ENCODE peak calls at places on chromosomes 4 and X, in nine cellular contexts. R is transverse colon, Q is sigmoid colon, V is esophagus squamous epithelium, I is HCT116, Z is A549, G is lower leg skin, L is GM12878, A is tibial nerve. U is an unnamed sample.

GRCh38 chr4:163697121-163697520 is 202.6 kb downstream of the TMA16 start:
- DNase-seq in I (no peak), A (no peak), Q (no peak), R (no peak), L (no peak), G (no peak), V (no peak), Z (peak), U (no peak)

GRCh38 chrX:135477576-135477975 is 42.9 kb upstream of the INTS6L start:
- DNase-seq in A (peak), L (no peak), V (no peak), I (peak), Q (peak), G (no peak), Z (peak), R (peak), U (peak)

GRCh38 chr4:163922302-163922701 is 427.8 kb downstream of the TMA16 start:
- DNase-seq in R (no peak), V (no peak), G (no peak), I (no peak), L (no peak), A (no peak), Q (no peak), Z (no peak), U (no peak)

GRCh38 chrX:70496491-70496890 is 51.9 kb downstream of the DLG3 start:
- DNase-seq in Z (no peak), A (no peak), G (no peak), V (no peak), L (no peak), I (no peak), Q (no peak), R (no peak), U (no peak)

GRCh38 chr4:113446019-113446418 is 315.5 kb downstream of the CAMK2D start:
- DNase-seq in R (no peak), V (no peak), Q (no peak), I (peak), L (no peak), G (no peak), A (no peak), Z (peak), U (no peak)

GRCh38 chr4:112073201-112073600 is 72.1 kb upstream of the FAM241A start:
- DNase-seq in Z (no peak), L (no peak), I (no peak), V (no peak), Q (no peak), A (no peak), R (no peak), G (no peak), U (no peak)

GRCh38 chr4:126051709-126052424 is 737.1 kb downstream of the FAT4 start:
- DNase-seq in A (no peak), I (no peak), Z (no peak), G (no peak), V (no peak), L (no peak), Q (no peak), R (no peak), U (no peak)

GRCh38 chr4:148376151-148376550 is 66.1 kb downstream of the NR3C2 start:
- DNase-seq in Z (peak), R (peak), A (peak), L (no peak), V (no peak), I (peak), Q (peak), G (no peak), U (peak)

GRCh38 chr4:126794363-126794762 is 838.4 kb upstream of the INTU start:
- DNase-seq in A (no peak), Q (no peak), V (no peak), G (no peak), R (no peak), I (no peak), L (no peak), Z (peak), U (no peak)

GRCh38 chrX:1537031-1537715 is at the start of gene P2RY8:
- DNase-seq in R (peak), L (peak), Q (peak), Z (peak), G (peak), V (peak), A (peak), I (no peak), U (peak)

GRCh38 chr4:14254252-14254651 is 626.7 kb upstream of the BOD1L1 start:
- DNase-seq in Q (no peak), Z (peak), G (no peak), A (peak), L (no peak), V (no peak), I (no peak), R (peak), U (no peak)

GRCh38 chr4:120509222-120509621 is 413.3 kb downstream of the PRDM5 start:
- DNase-seq in I (no peak), R (no peak), A (no peak), L (no peak), Z (no peak), Q (no peak), G (no peak), V (no peak), U (no peak)

GRCh38 chr4:38161208-38162113 is 201.3 kb downstream of the PTTG2 start:
- DNase-seq in Z (no peak), G (no peak), A (no peak), Q (no peak), V (no peak), R (no peak), L (no peak), I (no peak), U (no peak)

GRCh38 chr4:41257901-41258300 is 1.2 kb downstream of the UCHL1 start:
- DNase-seq in G (no peak), R (no peak), V (no peak), Z (no peak), Q (no peak), A (no peak), I (no peak), L (no peak), U (no peak)

GRCh38 chr4:41257257-41257900 is 651 bp downstream of the UCHL1 start:
- DNase-seq in L (no peak), V (no peak), R (peak), A (no peak), Q (peak), Z (peak), G (peak), I (no peak), U (peak)

GRCh38 chr4:41258783-41259182 is 2.1 kb downstream of the UCHL1 start:
- DNase-seq in R (no peak), L (no peak), G (no peak), V (no peak), A (no peak), Q (no peak), Z (peak), I (peak), U (no peak)

GRCh38 chr4:41256131-41256739 is 493 bp upstream of the UCHL1 start:
- DNase-seq in I (no peak), V (no peak), G (no peak), Z (peak), Q (no peak), L (no peak), A (no peak), R (no peak), U (no peak)

GRCh38 chr4:41256740-41257256 is at the start of gene UCHL1:
- DNase-seq in V (no peak), Q (peak), G (no peak), R (peak), A (no peak), L (no peak), I (no peak), Z (peak), U (peak)
- TF ChIP-seq POLR2A in V (no peak), Q (no peak), G (no peak), R (no peak), A (no peak), L (peak), I (no peak), Z (peak), U (no peak)

DNA sequence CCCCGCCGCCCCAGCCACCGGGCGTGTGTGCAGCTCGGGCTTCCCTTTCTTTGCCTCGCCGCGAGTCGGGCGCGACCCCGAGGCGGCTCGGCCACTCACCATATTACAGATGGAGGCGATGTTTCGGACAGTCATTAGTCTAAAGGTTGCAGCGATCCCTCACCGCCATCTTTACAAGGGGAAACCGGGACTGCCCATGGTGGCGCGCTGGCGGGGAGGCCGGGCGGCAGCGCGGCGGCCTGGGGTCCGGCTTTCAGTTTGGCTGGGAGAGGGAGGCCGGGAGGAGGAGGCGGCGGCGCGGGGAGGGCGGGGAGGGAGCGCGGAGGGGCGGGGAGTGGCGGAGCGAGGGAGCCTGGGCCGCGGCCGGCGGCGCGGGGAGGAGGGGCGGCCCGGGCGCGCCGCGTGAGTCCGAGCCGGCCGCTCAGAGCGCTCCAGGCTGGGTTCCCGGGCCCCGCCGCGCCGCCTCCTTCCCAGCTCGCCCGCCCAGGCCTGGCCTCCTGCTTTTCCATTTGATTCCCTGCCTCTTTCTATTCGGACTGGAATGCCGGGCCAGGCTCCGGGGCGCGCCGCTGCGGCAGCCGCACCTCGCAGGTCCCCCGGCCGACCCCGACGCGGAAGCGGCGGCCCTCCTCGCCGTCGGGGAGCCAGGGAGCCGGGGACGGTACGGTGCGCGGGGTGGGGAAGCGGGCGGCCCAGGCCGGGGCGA is at the start of gene USP46:
- DNase-seq in I (peak), A (peak), L (no peak), Z (peak), V (peak), G (peak), R (peak), Q (peak), U (peak)
- TF ChIP-seq POLR2A in I (peak), A (peak), L (peak), Z (peak), V (no peak), G (no peak), R (no peak), Q (no peak), U (peak)

DNA sequence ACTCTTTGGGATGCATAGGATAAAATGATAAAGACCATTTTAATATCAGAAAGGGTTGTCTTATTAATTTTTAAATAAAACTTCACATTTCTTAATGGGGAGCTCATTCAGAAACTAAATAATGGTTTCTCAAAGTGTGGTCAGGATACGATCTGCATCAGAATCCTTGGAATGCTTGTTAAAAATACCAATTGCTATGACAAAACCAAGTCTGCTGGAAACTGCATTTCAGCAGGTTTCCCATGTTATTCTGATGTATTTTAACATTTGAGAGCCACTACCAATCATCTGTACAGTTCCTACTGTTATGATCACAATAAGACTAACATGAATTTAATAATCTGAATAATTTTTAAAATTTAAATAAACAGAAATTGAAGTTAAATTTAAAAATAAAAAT is 115.1 kb downstream of the SOWAHB start:
- DNase-seq in V (no peak), I (no peak), L (no peak), G (no peak), Q (no peak), A (no peak), Z (no peak), R (no peak), U (no peak)
- TF ChIP-seq POLR2A in V (no peak), I (no peak), L (no peak), G (no peak), Q (no peak), A (no peak), Z (no peak), R (no peak), U (no peak)

DNA sequence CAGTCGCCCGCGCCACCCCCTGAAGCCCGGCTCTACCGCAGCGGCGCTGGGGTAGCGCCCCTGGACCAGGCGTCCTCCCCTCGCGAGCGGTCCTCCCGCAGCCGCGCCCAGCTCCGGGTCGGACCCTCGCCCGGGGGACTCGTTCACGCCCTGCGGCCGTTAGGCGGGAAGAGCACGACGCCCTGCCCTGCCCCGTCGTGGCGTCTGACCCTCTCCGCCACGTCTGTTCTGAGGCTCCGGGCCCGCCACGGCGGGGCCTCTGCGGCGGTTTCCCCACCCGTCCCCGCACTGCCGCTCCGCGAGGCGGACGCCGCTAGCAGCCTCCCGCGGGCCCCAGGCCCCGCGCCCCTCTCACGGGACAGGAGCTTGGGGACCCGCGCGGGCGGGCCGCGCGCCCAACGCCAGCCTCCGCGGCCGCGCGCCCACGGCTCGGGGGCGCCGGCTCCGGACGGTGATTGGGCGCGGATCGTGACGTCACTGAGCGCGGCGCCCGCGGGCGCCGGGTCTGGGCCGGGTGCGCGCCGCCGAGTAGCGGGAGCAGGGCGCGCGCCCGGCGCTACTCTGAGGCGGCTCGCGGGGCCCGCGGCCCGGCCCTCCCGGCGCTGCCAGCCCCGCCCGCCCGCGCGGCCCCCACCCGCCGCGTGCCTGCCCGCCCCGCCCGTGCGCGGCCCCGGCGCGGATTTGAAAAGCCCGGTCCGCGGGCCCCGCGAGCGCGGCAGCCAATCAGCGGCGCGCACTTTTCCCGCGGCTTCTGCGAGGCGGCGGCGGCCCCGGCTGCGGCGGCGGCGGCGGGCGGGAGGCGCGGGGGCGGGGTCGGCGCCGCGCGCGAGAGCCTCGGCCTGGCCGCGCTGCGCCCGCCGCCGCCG is at the start of gene NSD2:
- DNase-seq in Q (peak), I (peak), R (peak), V (peak), Z (peak), G (peak), L (no peak), A (peak), U (peak)
- TF ChIP-seq POLR2A in Q (peak), I (peak), R (peak), V (no peak), Z (peak), G (no peak), L (peak), A (peak), U (peak)

DNA sequence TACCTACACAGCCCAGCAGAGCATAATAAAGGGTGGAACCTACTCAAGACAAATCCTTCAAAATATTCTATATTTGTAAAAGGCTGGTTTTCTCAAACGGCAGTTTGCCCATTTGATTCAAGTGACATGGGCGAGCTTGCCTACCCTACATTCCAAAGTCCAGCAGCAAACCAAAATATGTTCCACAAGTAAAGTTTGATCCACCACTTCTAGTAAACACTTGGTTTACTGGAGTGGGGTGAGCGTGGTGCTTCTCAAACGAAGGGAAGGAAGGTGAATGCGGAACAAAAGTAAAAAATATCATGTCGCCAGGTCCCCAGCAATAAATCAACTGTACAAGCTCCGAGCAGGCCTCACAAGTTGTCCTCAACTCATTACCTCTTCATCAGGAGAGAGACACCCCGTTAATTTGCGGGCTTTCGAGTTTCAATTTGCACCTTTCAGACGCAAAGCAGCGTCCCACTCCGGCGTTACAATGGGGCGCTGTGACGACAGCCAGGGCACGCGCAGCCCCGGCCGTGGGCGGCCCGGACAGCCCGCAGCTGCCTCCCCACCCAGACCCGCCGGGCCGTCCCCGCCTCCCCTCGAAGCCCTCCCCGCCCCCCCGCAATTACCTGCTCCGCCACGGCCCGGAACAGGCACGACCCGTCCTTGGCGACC is 1.1 kb downstream of the OTUD4 start:
- DNase-seq in Q (peak), I (peak), A (peak), Z (peak), V (peak), L (peak), G (peak), R (peak), U (peak)
- TF ChIP-seq POLR2A in Q (no peak), I (no peak), A (peak), Z (no peak), V (no peak), L (peak), G (no peak), R (peak), U (no peak)

GRCh38 chrX:133448512-133449076 is 33.3 kb upstream of the GPC4 start:
- DNase-seq in I (no peak), A (no peak), R (no peak), Z (no peak), V (no peak), G (no peak), L (no peak), Q (no peak), U (no peak)

GRCh38 chrX:133440797-133441163 is 25.5 kb upstream of the GPC4 start:
- DNase-seq in Q (no peak), I (no peak), A (no peak), V (no peak), Z (no peak), L (no peak), G (no peak), R (no peak), U (no peak)

GRCh38 chrX:133440081-133440796 is 24.9 kb upstream of the GPC4 start:
- DNase-seq in A (no peak), Q (no peak), Z (no peak), L (no peak), R (no peak), G (no peak), I (no peak), V (no peak), U (no peak)

GRCh38 chrX:133444196-133444595 is 28.9 kb upstream of the GPC4 start:
- DNase-seq in A (no peak), I (no peak), G (no peak), L (no peak), Z (no peak), Q (no peak), V (no peak), R (no peak), U (no peak)

GRCh38 chrX:133444952-133445831 is 29.9 kb upstream of the GPC4 start:
- DNase-seq in Z (peak), L (no peak), I (peak), A (no peak), V (no peak), G (no peak), R (peak), Q (no peak), U (no peak)
- TF ChIP-seq POLR2A in Z (no peak), L (no peak), I (no peak), A (no peak), V (no peak), G (no peak), R (no peak), Q (no peak), U (no peak)

GRCh38 chrX:48003758-48004457 is at the start of gene ZNF182:
- DNase-seq in L (peak), Z (peak), G (peak), A (peak), I (peak), R (peak), V (peak), Q (peak), U (peak)
- TF ChIP-seq POLR2A in L (peak), Z (peak), G (no peak), A (peak), I (no peak), R (peak), V (no peak), Q (peak), U (peak)

U was measured in uterus.